ENCODE peak calls at places on chromosomes 16 and 17, in eight cellular contexts. D is AG09309; U is ascending aorta; J is HepG2; R is activated CD4-positive, alpha-beta T cell treated with anti-CD3 and anti-CD28 coated beads for 48 hours; I is AG10803; K is SHP77; X is EL. F is an unnamed sample.

GRCh38 chr17:10149573-10150399 is 48.6 kb downstream of the GAS7 start:
- DNase-seq in D (no peak), U (no peak), J (no peak), R (no peak), I (peak; percentile 84), K (no peak), X (peak; percentile 83), F (no peak)

GRCh38 chr17:76246080-76247066 is 6.1 kb upstream of the RNF157 start:
- DNase-seq in D (no peak), U (no peak), J (peak; percentile 67), R (peak; percentile 80), I (peak; percentile 69), K (no peak), X (no peak), F (no peak)

GRCh38 chr16:17555176-17555575 is 84.4 kb upstream of the XYLT1 start:
- DNase-seq in D (peak; percentile 76), U (no peak), J (no peak), R (no peak), I (peak; percentile 92), K (no peak), X (peak; percentile 96), F (no peak)

GRCh38 chr17:80475949-80476876 is at the start of gene NPTX1:
- DNase-seq in D (no peak), U (no peak), J (no peak), R (peak; percentile 26), I (no peak), K (peak; percentile 41), X (peak; percentile 25), F (no peak)

GRCh38 chr17:7834554-7834890 is 505 bp downstream of the KDM6B start:
- DNase-seq in D (no peak), U (peak; percentile 84), J (peak; percentile 64), R (peak; percentile 52), I (no peak), K (peak; percentile 47), X (no peak), F (peak; percentile 73)

GRCh38 chr16:30748634-30749445 is 615 bp downstream of the PHKG2 start:
- DNase-seq in D (no peak), U (no peak), J (no peak), R (peak; percentile 43), I (peak; percentile 20), K (no peak), X (peak; percentile 56), F (peak; percentile 43)

GRCh38 chr17:63751806-63752205 is 10.2 kb upstream of the STRADA start:
- DNase-seq in D (no peak), U (no peak), J (no peak), R (peak; percentile 21), I (no peak), K (no peak), X (no peak), F (no peak)

GRCh38 chr17:5788266-5788900 is 204.1 kb upstream of the NLRP1 start:
- DNase-seq in D (no peak), U (no peak), J (no peak), R (no peak), I (no peak), K (no peak), X (peak; percentile 74), F (no peak)

GRCh38 chr16:630815-631405 is at the start of gene WFIKKN1:
- DNase-seq in D (no peak), U (no peak), J (peak; percentile 59), R (no peak), I (no peak), K (no peak), X (no peak), F (no peak)

GRCh38 chr17:18002171-18002570 is 29.5 kb downstream of the DRC3 start:
- DNase-seq in D (no peak), U (no peak), J (no peak), R (no peak), I (peak; percentile 53), K (no peak), X (no peak), F (no peak)

GRCh38 chr17:51152766-51153209 is 571 bp upstream of the NME1 start:
- DNase-seq in D (no peak), U (no peak), J (peak; percentile 27), R (no peak), I (no peak), K (peak; percentile 53), X (peak; percentile 44), F (no peak)

GRCh38 chr16:65069766-65070165 is 52.1 kb downstream of the CDH11 start:
- DNase-seq in D (no peak), U (no peak), J (no peak), R (no peak), I (peak; percentile 22), K (no peak), X (peak; percentile 46), F (no peak)

GRCh38 chr17:2945299-2945698 is 118.1 kb downstream of the OR1D5 start:
- DNase-seq in D (no peak), U (no peak), J (no peak), R (no peak), I (no peak), K (no peak), X (no peak), F (no peak)

GRCh38 chr16:50195276-50195675 is 42.2 kb downstream of the TENT4B start:
- DNase-seq in D (peak; percentile 14), U (no peak), J (no peak), R (no peak), I (peak; percentile 63), K (no peak), X (peak; percentile 79), F (no peak)

GRCh38 chr16:3674513-3675295 is 20.2 kb downstream of the DNASE1 start:
- DNase-seq in D (no peak), U (no peak), J (no peak), R (no peak), I (no peak), K (no peak), X (no peak), F (no peak)

GRCh38 chr17:75776399-75777242 is 8.0 kb upstream of the UNK start:
- DNase-seq in D (no peak), U (peak; percentile 64), J (no peak), R (peak; percentile 39), I (peak; percentile 31), K (no peak), X (no peak), F (no peak)

GRCh38 chr17:82930924-82931695 is 91.3 kb upstream of the ZNF750 start:
- DNase-seq in D (no peak), U (peak; percentile 40), J (no peak), R (no peak), I (no peak), K (no peak), X (no peak), F (no peak)

GRCh38 chr17:44733753-44734152 is 25.0 kb upstream of the ADAM11 start:
- DNase-seq in D (no peak), U (no peak), J (peak; percentile 41), R (no peak), I (no peak), K (no peak), X (no peak), F (no peak)

GRCh38 chr16:29876578-29877249 is 13.7 kb upstream of the CDIPT start:
- DNase-seq in D (no peak), U (no peak), J (no peak), R (peak; percentile 54), I (no peak), K (no peak), X (peak; percentile 21), F (no peak)